ENCODE peak calls at places on chromosomes 16 and 17, in six cellular contexts. S, R, T, B, H and C are unnamed samples.
A peak's percentile ranks its signal among the peaks of the same experiment; 100 is the strongest.

GRCh38 chr17:41871789-41872188 is 6.6 kb upstream of the KLHL11 start:
- DNase-seq in S (no peak), R (no peak), T (no peak), B (no peak), H (no peak), C (no peak)

GRCh38 chr17:3827124-3827773 is 18.8 kb downstream of the NCBP3 start:
- DNase-seq in S (no peak), R (no peak), T (peak; percentile 68), B (peak; percentile 35), H (peak; percentile 80), C (peak; percentile 69)

GRCh38 chr17:43660816-43661493 is 767 bp downstream of the MEOX1 start:
- DNase-seq in S (no peak), R (no peak), T (no peak), B (no peak), H (no peak), C (no peak)

GRCh38 chr17:21061971-21062526 is 19.2 kb upstream of the USP22 start:
- DNase-seq in S (no peak), R (no peak), T (no peak), B (no peak), H (no peak), C (no peak)

GRCh38 chr16:71526111-71526998 is at the start of gene CHST4:
- DNase-seq in S (peak; percentile 45), R (peak; percentile 2), T (no peak), B (peak; percentile 3), H (peak; percentile 74), C (no peak)

GRCh38 chr16:56789360-56789759 is 59.4 kb downstream of the NUP93 start:
- DNase-seq in S (no peak), R (no peak), T (peak; percentile 48), B (no peak), H (peak; percentile 58), C (no peak)

GRCh38 chr17:17424552-17424951 is 52.2 kb upstream of the MED9 start:
- DNase-seq in S (no peak), R (no peak), T (no peak), B (no peak), H (no peak), C (no peak)

GRCh38 chr17:61415374-61416210 is 15.9 kb downstream of the TBX2 start:
- DNase-seq in S (no peak), R (no peak), T (no peak), B (no peak), H (peak; percentile 51), C (peak; percentile 54)

GRCh38 chr16:85616608-85617311 is 3.6 kb downstream of the GSE1 start:
- DNase-seq in S (no peak), R (no peak), T (no peak), B (peak; percentile 72), H (no peak), C (peak; percentile 42)

GRCh38 chr17:45291170-45291805 is 25.5 kb downstream of the MAP3K14 start:
- DNase-seq in S (no peak), R (no peak), T (no peak), B (no peak), H (no peak), C (no peak)

GRCh38 chr17:81885869-81886548 is 5.4 kb downstream of the ALYREF start:
- DNase-seq in S (no peak), R (no peak), T (no peak), B (no peak), H (no peak), C (no peak)

GRCh38 chr17:9987779-9988585 is 82.9 kb upstream of the RCVRN start:
- DNase-seq in S (no peak), R (no peak), T (no peak), B (no peak), H (peak; percentile 58), C (peak; percentile 7)

GRCh38 chr17:64060331-64060730 is 39.9 kb upstream of the ICAM2 start:
- DNase-seq in S (no peak), R (no peak), T (no peak), B (no peak), H (no peak), C (no peak)